ENCODE peak calls at places on chromosome 1, in six cellular contexts. M is EL, G is AG08396, J is fibroblast of lung, K is astrocyte of the hippocampus, W is fibroblast of gingiva. E is an unnamed sample.

GRCh38 chr1:48741380-48741779 is 35.3 kb downstream of the BEND5 start:
- DNase-seq in M (no peak), G (no peak), J (no peak), K (peak), W (peak), E (no peak)

GRCh38 chr1:204350857-204351573 is 8.7 kb downstream of the PLEKHA6 start:
- DNase-seq in M (peak), G (peak), J (peak), K (peak), W (peak), E (peak)

GRCh38 chr1:233064988-233065387 is 114.6 kb downstream of the NTPCR start:
- DNase-seq in M (no peak), G (no peak), J (no peak), K (no peak), W (no peak), E (peak)

GRCh38 chr1:37476460-37477197 is 2.2 kb downstream of the ZC3H12A start:
- DNase-seq in M (peak), G (peak), J (peak), K (peak), W (peak), E (no peak)

GRCh38 chr1:45673956-45674355 is 12.4 kb downstream of the GPBP1L1 start:
- DNase-seq in M (peak), G (no peak), J (peak), K (peak), W (no peak), E (no peak)

GRCh38 chr1:22661880-22662279 is 8.8 kb downstream of the C1QB start:
- DNase-seq in M (no peak), G (no peak), J (no peak), K (no peak), W (no peak), E (no peak)

GRCh38 chr1:222068937-222069336 is 327.0 kb upstream of the DUSP10 start:
- DNase-seq in M (peak), G (no peak), J (peak), K (no peak), W (no peak), E (no peak)

GRCh38 chr1:169368406-169368769 is 393 bp downstream of the BLZF1 start:
- DNase-seq in M (no peak), G (peak), J (peak), K (no peak), W (peak), E (no peak)

GRCh38 chr1:157992813-157993178 is 649 bp upstream of the KIRREL1 start:
- DNase-seq in M (no peak), G (no peak), J (no peak), K (no peak), W (no peak), E (no peak)

GRCh38 chr1:113887776-113888175 is 395 bp upstream of the BCL2L15 start:
- DNase-seq in M (no peak), G (no peak), J (no peak), K (no peak), W (no peak), E (no peak)

GRCh38 chr1:30272288-30273020 is 450.9 kb downstream of the MATN1 start:
- DNase-seq in M (no peak), G (no peak), J (no peak), K (no peak), W (no peak), E (no peak)

GRCh38 chr1:183991360-183992155 is 46.0 kb downstream of the COLGALT2 start:
- DNase-seq in M (no peak), G (no peak), J (no peak), K (no peak), W (no peak), E (no peak)

GRCh38 chr1:18293291-18293690 is 185.7 kb downstream of the IGSF21 start:
- DNase-seq in M (no peak), G (no peak), J (no peak), K (no peak), W (no peak), E (no peak)

GRCh38 chr1:55610203-55610602 is 395.0 kb upstream of the USP24 start:
- DNase-seq in M (no peak), G (no peak), J (no peak), K (no peak), W (peak), E (no peak)

GRCh38 chr1:14880456-14881316 is 272.9 kb upstream of the TMEM51 start:
- DNase-seq in M (peak), G (peak), J (peak), K (peak), W (peak), E (no peak)

GRCh38 chr1:53693773-53694717 is 44.9 kb downstream of the GLIS1 start:
- DNase-seq in M (peak), G (no peak), J (peak), K (no peak), W (no peak), E (no peak)

GRCh38 chr1:238652346-238652968 is 733.9 kb upstream of the CHRM3 start:
- DNase-seq in M (peak), G (no peak), J (peak), K (peak), W (peak), E (no peak)

GRCh38 chr1:19179597-19180271 is 30.3 kb downstream of the UBR4 start:
- DNase-seq in M (no peak), G (no peak), J (peak), K (peak), W (peak), E (no peak)

GRCh38 chr1:27536767-27537166 is 46.8 kb upstream of the WASF2 start:
- DNase-seq in M (peak), G (peak), J (peak), K (peak), W (peak), E (peak)

GRCh38 chr1:159941867-159942560 is 3.4 kb downstream of the IGSF9 start:
- DNase-seq in M (no peak), G (no peak), J (no peak), K (no peak), W (no peak), E (no peak)